ENCODE peak calls at places on chromosomes 11 and 22, in nine cellular contexts. One of them, this sample, is unnamed.

GRCh38 chr11:120184946-120185677 is 25.7 kb upstream of the OAF start:
- DNase-seq in mesothelial cell of epicardium: no peak
- DNase-seq in CD8-positive, alpha-beta T cell: no peak
- DNase-seq in bronchial epithelial cell: no peak
- DNase-seq in PC-3: no peak
- DNase-seq in neural crest cell: no peak
- DNase-seq in HEK293T: no peak
- DNase-seq in spleen: peak
- DNase-seq in fibroblast of lung: peak
- DNase-seq in this sample: no peak

GRCh38 chr22:49907807-49908206 is 10.4 kb downstream of the ALG12 start:
- DNase-seq in CD8-positive, alpha-beta T cell: no peak
- DNase-seq in fibroblast of lung: no peak
- DNase-seq in mesothelial cell of epicardium: no peak
- DNase-seq in PC-3: no peak
- DNase-seq in neural crest cell: no peak
- DNase-seq in HEK293T: no peak
- DNase-seq in spleen: no peak
- DNase-seq in bronchial epithelial cell: no peak
- DNase-seq in this sample: no peak

GRCh38 chr11:19499999-19500398 is 212.6 kb upstream of the NAV2 start:
- DNase-seq in CD8-positive, alpha-beta T cell: no peak
- DNase-seq in mesothelial cell of epicardium: no peak
- DNase-seq in bronchial epithelial cell: no peak
- DNase-seq in HEK293T: no peak
- DNase-seq in PC-3: no peak
- DNase-seq in spleen: no peak
- DNase-seq in fibroblast of lung: peak
- DNase-seq in neural crest cell: no peak
- DNase-seq in this sample: no peak

GRCh38 chr11:12377106-12377823 is at the start of gene PARVA:
- DNase-seq in neural crest cell: peak
- DNase-seq in CD8-positive, alpha-beta T cell: no peak
- DNase-seq in fibroblast of lung: peak
- DNase-seq in mesothelial cell of epicardium: peak
- DNase-seq in bronchial epithelial cell: peak
- DNase-seq in HEK293T: peak
- DNase-seq in spleen: no peak
- DNase-seq in PC-3: peak
- DNase-seq in this sample: peak

GRCh38 chr11:6611092-6612007 is 666 bp downstream of the TAF10 start:
- DNase-seq in fibroblast of lung: peak
- DNase-seq in mesothelial cell of epicardium: no peak
- DNase-seq in neural crest cell: no peak
- DNase-seq in HEK293T: peak
- DNase-seq in bronchial epithelial cell: no peak
- DNase-seq in CD8-positive, alpha-beta T cell: peak
- DNase-seq in spleen: peak
- DNase-seq in PC-3: no peak
- DNase-seq in this sample: peak

GRCh38 chr11:21396351-21397008 is 727.1 kb downstream of the NELL1 start:
- DNase-seq in HEK293T: no peak
- DNase-seq in spleen: no peak
- DNase-seq in fibroblast of lung: no peak
- DNase-seq in bronchial epithelial cell: no peak
- DNase-seq in neural crest cell: no peak
- DNase-seq in PC-3: no peak
- DNase-seq in CD8-positive, alpha-beta T cell: no peak
- DNase-seq in mesothelial cell of epicardium: no peak
- DNase-seq in this sample: no peak

GRCh38 chr22:17980638-17981051 is 43.7 kb downstream of the MICAL3 start:
- DNase-seq in mesothelial cell of epicardium: no peak
- DNase-seq in bronchial epithelial cell: peak
- DNase-seq in fibroblast of lung: peak
- DNase-seq in spleen: peak
- DNase-seq in PC-3: no peak
- DNase-seq in CD8-positive, alpha-beta T cell: peak
- DNase-seq in neural crest cell: no peak
- DNase-seq in HEK293T: no peak
- DNase-seq in this sample: peak

GRCh38 chr22:41380993-41381328 is 781 bp upstream of the TEF start:
- DNase-seq in fibroblast of lung: peak
- DNase-seq in CD8-positive, alpha-beta T cell: no peak
- DNase-seq in mesothelial cell of epicardium: no peak
- DNase-seq in PC-3: peak
- DNase-seq in bronchial epithelial cell: peak
- DNase-seq in spleen: no peak
- DNase-seq in neural crest cell: no peak
- DNase-seq in HEK293T: no peak
- DNase-seq in this sample: no peak

GRCh38 chr22:29740216-29740615 is 20.4 kb downstream of the CABP7 start:
- DNase-seq in HEK293T: no peak
- DNase-seq in bronchial epithelial cell: no peak
- DNase-seq in fibroblast of lung: no peak
- DNase-seq in spleen: no peak
- DNase-seq in PC-3: no peak
- DNase-seq in neural crest cell: no peak
- DNase-seq in mesothelial cell of epicardium: no peak
- DNase-seq in CD8-positive, alpha-beta T cell: no peak
- DNase-seq in this sample: no peak

GRCh38 chr11:34238533-34238932 is 119.3 kb downstream of the ABTB2 start:
- DNase-seq in HEK293T: no peak
- DNase-seq in bronchial epithelial cell: peak
- DNase-seq in mesothelial cell of epicardium: no peak
- DNase-seq in spleen: no peak
- DNase-seq in neural crest cell: no peak
- DNase-seq in CD8-positive, alpha-beta T cell: no peak
- DNase-seq in fibroblast of lung: no peak
- DNase-seq in PC-3: no peak
- DNase-seq in this sample: no peak

GRCh38 chr11:15106201-15106965 is 8.3 kb upstream of the INSC start:
- DNase-seq in HEK293T: no peak
- DNase-seq in fibroblast of lung: peak
- DNase-seq in spleen: no peak
- DNase-seq in neural crest cell: no peak
- DNase-seq in bronchial epithelial cell: peak
- DNase-seq in PC-3: peak
- DNase-seq in CD8-positive, alpha-beta T cell: no peak
- DNase-seq in mesothelial cell of epicardium: no peak
- DNase-seq in this sample: no peak

GRCh38 chr22:42814215-42814614 is 42.9 kb downstream of the ARFGAP3 start:
- DNase-seq in bronchial epithelial cell: no peak
- DNase-seq in mesothelial cell of epicardium: no peak
- DNase-seq in neural crest cell: no peak
- DNase-seq in HEK293T: no peak
- DNase-seq in PC-3: no peak
- DNase-seq in spleen: no peak
- DNase-seq in fibroblast of lung: no peak
- DNase-seq in CD8-positive, alpha-beta T cell: no peak
- DNase-seq in this sample: no peak

GRCh38 chr22:32203181-32204105 is 1.4 kb downstream of the RFPL2 start:
- DNase-seq in spleen: no peak
- DNase-seq in fibroblast of lung: no peak
- DNase-seq in HEK293T: no peak
- DNase-seq in CD8-positive, alpha-beta T cell: no peak
- DNase-seq in mesothelial cell of epicardium: no peak
- DNase-seq in PC-3: no peak
- DNase-seq in neural crest cell: no peak
- DNase-seq in bronchial epithelial cell: no peak
- DNase-seq in this sample: no peak

GRCh38 chr11:2178906-2179494 is 7.4 kb upstream of the TH start:
- DNase-seq in bronchial epithelial cell: peak
- DNase-seq in spleen: no peak
- DNase-seq in CD8-positive, alpha-beta T cell: no peak
- DNase-seq in HEK293T: no peak
- DNase-seq in mesothelial cell of epicardium: no peak
- DNase-seq in PC-3: peak
- DNase-seq in fibroblast of lung: peak
- DNase-seq in neural crest cell: no peak
- DNase-seq in this sample: no peak

GRCh38 chr11:33967451-33967850 is 75.6 kb upstream of the LMO2 start:
- DNase-seq in neural crest cell: no peak
- DNase-seq in fibroblast of lung: no peak
- DNase-seq in bronchial epithelial cell: no peak
- DNase-seq in PC-3: no peak
- DNase-seq in HEK293T: no peak
- DNase-seq in CD8-positive, alpha-beta T cell: no peak
- DNase-seq in mesothelial cell of epicardium: no peak
- DNase-seq in spleen: no peak
- DNase-seq in this sample: no peak

GRCh38 chr11:108871867-108872266 is 207.0 kb downstream of the DDX10 start:
- DNase-seq in neural crest cell: no peak
- DNase-seq in HEK293T: no peak
- DNase-seq in bronchial epithelial cell: no peak
- DNase-seq in PC-3: no peak
- DNase-seq in fibroblast of lung: peak
- DNase-seq in CD8-positive, alpha-beta T cell: no peak
- DNase-seq in spleen: no peak
- DNase-seq in mesothelial cell of epicardium: no peak
- DNase-seq in this sample: no peak

GRCh38 chr22:23749747-23750373 is 1.1 kb downstream of the ZNF70 start:
- DNase-seq in HEK293T: no peak
- DNase-seq in mesothelial cell of epicardium: no peak
- DNase-seq in CD8-positive, alpha-beta T cell: no peak
- DNase-seq in PC-3: no peak
- DNase-seq in bronchial epithelial cell: no peak
- DNase-seq in neural crest cell: no peak
- DNase-seq in fibroblast of lung: no peak
- DNase-seq in spleen: no peak
- DNase-seq in this sample: no peak

GRCh38 chr11:110085255-110085838 is 7.8 kb upstream of the ZC3H12C start:
- DNase-seq in mesothelial cell of epicardium: no peak
- DNase-seq in HEK293T: no peak
- DNase-seq in bronchial epithelial cell: peak
- DNase-seq in CD8-positive, alpha-beta T cell: no peak
- DNase-seq in PC-3: no peak
- DNase-seq in spleen: no peak
- DNase-seq in fibroblast of lung: peak
- DNase-seq in neural crest cell: no peak
- DNase-seq in this sample: no peak

GRCh38 chr11:103368151-103368550 is 258.9 kb downstream of the DYNC2H1 start:
- DNase-seq in PC-3: no peak
- DNase-seq in spleen: no peak
- DNase-seq in mesothelial cell of epicardium: no peak
- DNase-seq in CD8-positive, alpha-beta T cell: no peak
- DNase-seq in fibroblast of lung: no peak
- DNase-seq in HEK293T: no peak
- DNase-seq in neural crest cell: no peak
- DNase-seq in bronchial epithelial cell: no peak
- DNase-seq in this sample: no peak